ENCODE peak calls at places on chromosome 10, in six cellular contexts. F is upper lobe of right lung; J is AG20443; C is A172; M is activated naive CD8-positive, alpha-beta T cell treated with anti-CD3 and anti-CD28 coated beads for 36 hours; D is spleen. B is an unnamed sample.
A peak's percentile ranks its signal among the peaks of the same experiment; 100 is the strongest.

GRCh38 chr10:51765284-51765971 is 66.0 kb upstream of the CSTF2T start:
- DNase-seq in D (no peak), J (no peak), F (no peak), C (no peak), M (no peak), B (no peak)

GRCh38 chr10:98790817-98791216 is 344.1 kb upstream of the HPS1 start:
- DNase-seq in D (no peak), C (no peak), F (no peak), J (peak; percentile 22), M (no peak), B (peak; percentile 13)

GRCh38 chr10:101987136-101987535 is 68.8 kb downstream of the ARMH3 start:
- DNase-seq in J (no peak), F (no peak), D (no peak), C (no peak), M (no peak), B (no peak)

GRCh38 chr10:5545778-5546710 is 21.3 kb downstream of the CALML3 start:
- DNase-seq in J (no peak), D (peak; percentile 73), C (peak; percentile 75), F (peak; percentile 79), M (no peak), B (no peak)

GRCh38 chr10:99658622-99659030 is 683 bp upstream of the ENTPD7 start:
- DNase-seq in D (peak; percentile 90), F (peak; percentile 83), C (no peak), J (peak; percentile 31), M (peak; percentile 56), B (peak; percentile 38)

GRCh38 chr10:17109475-17110207 is 20.0 kb downstream of the CUBN start:
- DNase-seq in F (no peak), D (no peak), M (no peak), J (peak; percentile 73), C (peak; percentile 76), B (no peak)

GRCh38 chr10:79286318-79286951 is 60.8 kb upstream of the PPIF start:
- DNase-seq in C (no peak), F (peak; percentile 91), D (peak; percentile 98), J (peak; percentile 30), M (peak; percentile 90), B (peak; percentile 98)

GRCh38 chr10:102644066-102644645 is at the start of gene TRIM8:
- DNase-seq in J (no peak), M (peak; percentile 78), D (peak; percentile 94), F (peak; percentile 82), C (no peak), B (peak; percentile 76)

GRCh38 chr10:89458760-89459159 is 44.4 kb downstream of the IFIT5 start:
- DNase-seq in J (no peak), M (no peak), C (no peak), D (no peak), F (no peak), B (no peak)

GRCh38 chr10:109934958-109935793 is 11.9 kb upstream of the XPNPEP1 start:
- DNase-seq in M (peak; percentile 21), F (no peak), D (no peak), J (peak; percentile 27), C (peak; percentile 37), B (no peak)

B was measured in GM12865.